ENCODE peak calls at places on chromosomes 7 and 10, in six cellular contexts. K is NCI-H1092; M is stimulated activated CD4-positive, alpha-beta T cell treated with anti-CD3 and anti-CD28 coated beads, Interleukin-1b, Interleukin-23, amount 100 ng/mL, for 24 hours; S is tibial artery; V is T-helper 1 cell; I is AG10803. T is an unnamed sample.
A peak's percentile ranks its signal among the peaks of the same experiment; 100 is the strongest.

GRCh38 chr7:48643420-48644013 is 280.8 kb upstream of the CDC14C start:
- DNase-seq in K (no peak), M (no peak), S (no peak), V (no peak), I (no peak), T (no peak)

GRCh38 chr7:3272691-3273141 is 28.3 kb upstream of the SDK1 start:
- DNase-seq in K (peak; percentile 40), M (no peak), S (no peak), V (no peak), I (no peak), T (no peak)

GRCh38 chr10:123783296-123783695 is 108.3 kb downstream of the CPXM2 start:
- DNase-seq in K (no peak), M (no peak), S (no peak), V (no peak), I (no peak), T (no peak)

GRCh38 chr10:52780391-52781155 is 8.0 kb upstream of the MBL2 start:
- DNase-seq in K (no peak), M (no peak), S (no peak), V (no peak), I (no peak), T (no peak)

GRCh38 chr10:84405662-84406061 is 77.3 kb downstream of the CCSER2 start:
- DNase-seq in K (no peak), M (no peak), S (no peak), V (peak; percentile 1), I (no peak), T (no peak)

GRCh38 chr10:35195361-35196306 is 69.0 kb downstream of the CREM start:
- DNase-seq in K (peak; percentile 45), M (peak; percentile 44), S (peak; percentile 88), V (peak; percentile 98), I (peak; percentile 92), T (no peak)

GRCh38 chr7:132866551-132866950 is 215.3 kb downstream of the CHCHD3 start:
- DNase-seq in K (no peak), M (no peak), S (no peak), V (no peak), I (no peak), T (no peak)

GRCh38 chr7:79298145-79298760 is 155.2 kb downstream of the MAGI2 start:
- DNase-seq in K (peak; percentile 31), M (no peak), S (no peak), V (no peak), I (peak; percentile 69), T (peak; percentile 67)

GRCh38 chr7:30163231-30163894 is 28.6 kb downstream of the MTURN start:
- DNase-seq in K (peak; percentile 55), M (no peak), S (no peak), V (peak; percentile 9), I (no peak), T (peak; percentile 60)

GRCh38 chr10:1549591-1550290 is 187.6 kb downstream of the ADARB2 start:
- DNase-seq in K (peak; percentile 89), M (no peak), S (peak; percentile 19), V (no peak), I (no peak), T (peak; percentile 7)

GRCh38 chr10:75547391-75548298 is 116.2 kb downstream of the LRMDA start:
- DNase-seq in K (no peak), M (no peak), S (no peak), V (no peak), I (peak; percentile 97), T (no peak)

GRCh38 chr7:69062020-69062760 is 536.1 kb upstream of the AUTS2 start:
- DNase-seq in K (no peak), M (no peak), S (no peak), V (no peak), I (peak; percentile 74), T (no peak)

GRCh38 chr10:64038097-64038496 is 516.9 kb downstream of the REEP3 start:
- DNase-seq in K (no peak), M (no peak), S (no peak), V (no peak), I (no peak), T (no peak)

GRCh38 chr7:80410081-80410480 is 101.8 kb downstream of the GNAT3 start:
- DNase-seq in K (no peak), M (no peak), S (no peak), V (no peak), I (peak; percentile 19), T (no peak)

GRCh38 chr10:114668375-114669080 is 10.5 kb upstream of the ABLIM1 start:
- DNase-seq in K (no peak), M (no peak), S (no peak), V (no peak), I (no peak), T (no peak)

GRCh38 chr10:3720228-3721019 is 64.6 kb downstream of the KLF6 start:
- DNase-seq in K (no peak), M (no peak), S (peak; percentile 81), V (peak; percentile 16), I (peak; percentile 95), T (peak; percentile 77)

GRCh38 chr7:5661941-5662340 is 119.5 kb downstream of the RNF216 start:
- DNase-seq in K (no peak), M (no peak), S (no peak), V (peak; percentile 35), I (no peak), T (peak; percentile 93)

GRCh38 chr7:954330-955238 is at the start of gene ADAP1:
- DNase-seq in K (no peak), M (no peak), S (peak; percentile 66), V (no peak), I (peak; percentile 43), T (peak; percentile 81)

GRCh38 chr7:50349963-50350944 is 45.7 kb downstream of the IKZF1 start:
- DNase-seq in K (no peak), M (no peak), S (no peak), V (peak; percentile 94), I (no peak), T (peak; percentile 43)

GRCh38 chr7:119514326-119514725 is 758.6 kb upstream of the KCND2 start:
- DNase-seq in K (no peak), M (no peak), S (no peak), V (no peak), I (no peak), T (no peak)

GRCh38 chr10:121154310-121154709 is 303.1 kb downstream of the WDR11 start:
- DNase-seq in K (no peak), M (no peak), S (no peak), V (no peak), I (no peak), T (no peak)

GRCh38 chr10:94125856-94126255 is 132.1 kb downstream of the PLCE1 start:
- DNase-seq in K (no peak), M (no peak), S (no peak), V (no peak), I (peak; percentile 84), T (no peak)

GRCh38 chr10:75209325-75210192 is 1.0 kb upstream of the VDAC2 start:
- DNase-seq in K (peak; percentile 42), M (peak; percentile 45), S (peak; percentile 93), V (peak; percentile 87), I (peak; percentile 89), T (peak; percentile 75)

GRCh38 chr10:129912161-129912917 is 51.7 kb downstream of the EBF3 start:
- DNase-seq in K (no peak), M (no peak), S (no peak), V (no peak), I (peak; percentile 69), T (no peak)

GRCh38 chr10:66931340-66931948 is 5.6 kb downstream of the LRRTM3 start:
- DNase-seq in K (no peak), M (no peak), S (no peak), V (peak; percentile 10), I (peak; percentile 68), T (no peak)

GRCh38 chr7:101232141-101232821 is 5.3 kb downstream of the CLDN15 start:
- DNase-seq in K (no peak), M (no peak), S (no peak), V (no peak), I (no peak), T (peak; percentile 70)

GRCh38 chr10:11345224-11346054 is 266.0 kb downstream of the USP6NL start:
- DNase-seq in K (peak; percentile 3), M (no peak), S (no peak), V (peak; percentile 38), I (no peak), T (no peak)

GRCh38 chr7:46024263-46024916 is 103.3 kb upstream of the IGFBP3 start:
- DNase-seq in K (no peak), M (no peak), S (no peak), V (no peak), I (peak; percentile 64), T (no peak)

GRCh38 chr10:35626971-35627507 is 15.1 kb downstream of the FZD8 start:
- DNase-seq in K (no peak), M (no peak), S (no peak), V (no peak), I (peak; percentile 27), T (no peak)

GRCh38 chr10:46528171-46528671 is 28.2 kb downstream of the GPRIN2 start:
- DNase-seq in K (no peak), M (no peak), S (no peak), V (no peak), I (no peak), T (no peak)

GRCh38 chr7:55549457-55549856 is 22.8 kb downstream of the VOPP1 start:
- DNase-seq in K (no peak), M (no peak), S (no peak), V (no peak), I (no peak), T (no peak)

GRCh38 chr10:82742478-82742877 is 867.5 kb downstream of the NRG3 start:
- DNase-seq in K (no peak), M (no peak), S (no peak), V (no peak), I (peak; percentile 57), T (no peak)

GRCh38 chr10:24887855-24888231 is 64.6 kb downstream of the PRTFDC1 start:
- DNase-seq in K (no peak), M (no peak), S (no peak), V (no peak), I (no peak), T (no peak)

GRCh38 chr10:96285331-96285752 is 14.0 kb upstream of the BLNK start:
- DNase-seq in K (no peak), M (no peak), S (no peak), V (no peak), I (no peak), T (no peak)

T was measured in head of caudate nucleus.